ENCODE peak calls at places on chromosomes 13 and 19, in four cellular contexts. One of them, this sample, is unnamed.

GRCh38 chr13:40452741-40453665 is 213.4 kb downstream of the FOXO1 start:
- DNase-seq in suprapubic skin: no peak
- DNase-seq in ascending aorta: no peak
- DNase-seq in lower lobe of right lung: no peak
- DNase-seq in this sample: no peak

GRCh38 chr13:107450931-107451330 is 764.4 kb downstream of the LIG4 start:
- DNase-seq in suprapubic skin: no peak
- DNase-seq in ascending aorta: no peak
- DNase-seq in lower lobe of right lung: no peak
- DNase-seq in this sample: no peak

GRCh38 chr19:53868892-53869804 is 1.5 kb downstream of the MYADM start:
- DNase-seq in suprapubic skin: peak; percentile 94
- DNase-seq in ascending aorta: peak; percentile 72
- DNase-seq in lower lobe of right lung: peak; percentile 94
- DNase-seq in this sample: no peak

GRCh38 chr19:33260628-33261418 is 35.2 kb upstream of the SLC7A10 start:
- DNase-seq in suprapubic skin: no peak
- DNase-seq in ascending aorta: no peak
- DNase-seq in lower lobe of right lung: peak; percentile 76
- DNase-seq in this sample: no peak

GRCh38 chr13:97028441-97029299 is 34.4 kb upstream of the OXGR1 start:
- DNase-seq in suprapubic skin: peak; percentile 81
- DNase-seq in ascending aorta: no peak
- DNase-seq in lower lobe of right lung: no peak
- DNase-seq in this sample: no peak

GRCh38 chr13:74103196-74103595 is 31.0 kb downstream of the KLF12 start:
- DNase-seq in suprapubic skin: no peak
- DNase-seq in ascending aorta: no peak
- DNase-seq in lower lobe of right lung: no peak
- DNase-seq in this sample: no peak

GRCh38 chr13:44050450-44051063 is 170.9 kb downstream of the LACC1 start:
- DNase-seq in suprapubic skin: no peak
- DNase-seq in ascending aorta: no peak
- DNase-seq in lower lobe of right lung: no peak
- DNase-seq in this sample: no peak

GRCh38 chr19:4472174-4472974 is at the start of gene HDGFL2:
- DNase-seq in suprapubic skin: no peak
- DNase-seq in ascending aorta: no peak
- DNase-seq in lower lobe of right lung: peak; percentile 57
- DNase-seq in this sample: no peak

GRCh38 chr19:54650108-54650666 is 12.6 kb upstream of the LILRB4 start:
- DNase-seq in suprapubic skin: no peak
- DNase-seq in ascending aorta: no peak
- DNase-seq in lower lobe of right lung: no peak
- DNase-seq in this sample: no peak

GRCh38 chr19:6216236-6216995 is 63.4 kb downstream of the MLLT1 start:
- DNase-seq in suprapubic skin: no peak
- DNase-seq in ascending aorta: no peak
- DNase-seq in lower lobe of right lung: no peak
- DNase-seq in this sample: no peak

GRCh38 chr19:13526552-13526951 is 20.3 kb upstream of the CACNA1A start:
- DNase-seq in suprapubic skin: no peak
- DNase-seq in ascending aorta: no peak
- DNase-seq in lower lobe of right lung: no peak
- DNase-seq in this sample: no peak

GRCh38 chr13:50699874-50700663 is 143.4 kb downstream of the DLEU7 start:
- DNase-seq in suprapubic skin: no peak
- DNase-seq in ascending aorta: no peak
- DNase-seq in lower lobe of right lung: no peak
- DNase-seq in this sample: no peak

GRCh38 chr13:39895254-39895653 is 239.8 kb downstream of the COG6 start:
- DNase-seq in suprapubic skin: no peak
- DNase-seq in ascending aorta: no peak
- DNase-seq in lower lobe of right lung: no peak
- DNase-seq in this sample: no peak

GRCh38 chr13:107799001-107799400 is 416.3 kb downstream of the LIG4 start:
- DNase-seq in suprapubic skin: no peak
- DNase-seq in ascending aorta: no peak
- DNase-seq in lower lobe of right lung: no peak
- DNase-seq in this sample: no peak

GRCh38 chr13:113086031-113086750 is 19.4 kb upstream of the F7 start:
- DNase-seq in suprapubic skin: no peak
- DNase-seq in ascending aorta: no peak
- DNase-seq in lower lobe of right lung: peak; percentile 39
- DNase-seq in this sample: no peak

GRCh38 chr13:47036291-47037008 is 139.6 kb upstream of the HTR2A start:
- DNase-seq in suprapubic skin: no peak
- DNase-seq in ascending aorta: no peak
- DNase-seq in lower lobe of right lung: no peak
- DNase-seq in this sample: no peak

GRCh38 chr13:112907916-112908315 is 61.1 kb upstream of the MCF2L start:
- DNase-seq in suprapubic skin: peak; percentile 60
- DNase-seq in ascending aorta: no peak
- DNase-seq in lower lobe of right lung: no peak
- DNase-seq in this sample: no peak

GRCh38 chr13:44874886-44875630 is 114.2 kb downstream of the NUFIP1 start:
- DNase-seq in suprapubic skin: no peak
- DNase-seq in ascending aorta: no peak
- DNase-seq in lower lobe of right lung: no peak
- DNase-seq in this sample: no peak

GRCh38 chr13:113975416-113975815 is 1.5 kb upstream of the C13orf46 start:
- DNase-seq in suprapubic skin: no peak
- DNase-seq in ascending aorta: no peak
- DNase-seq in lower lobe of right lung: no peak
- DNase-seq in this sample: no peak

GRCh38 chr13:43663474-43664090 is 123.2 kb downstream of the ENOX1 start:
- DNase-seq in suprapubic skin: no peak
- DNase-seq in ascending aorta: no peak
- DNase-seq in lower lobe of right lung: no peak
- DNase-seq in this sample: no peak

GRCh38 chr19:50258918-50259372 is 55.5 kb downstream of the MYH14 start:
- DNase-seq in suprapubic skin: no peak
- DNase-seq in ascending aorta: no peak
- DNase-seq in lower lobe of right lung: no peak
- DNase-seq in this sample: no peak

GRCh38 chr19:49200238-49200862 is 42.8 kb downstream of the TRPM4 start:
- DNase-seq in suprapubic skin: no peak
- DNase-seq in ascending aorta: no peak
- DNase-seq in lower lobe of right lung: peak; percentile 34
- DNase-seq in this sample: no peak

GRCh38 chr13:110443633-110444225 is 117.8 kb downstream of the RAB20 start:
- DNase-seq in suprapubic skin: no peak
- DNase-seq in ascending aorta: no peak
- DNase-seq in lower lobe of right lung: no peak
- DNase-seq in this sample: no peak

GRCh38 chr19:2726904-2727639 is 5.9 kb upstream of the DIRAS1 start:
- DNase-seq in suprapubic skin: no peak
- DNase-seq in ascending aorta: no peak
- DNase-seq in lower lobe of right lung: no peak
- DNase-seq in this sample: no peak

GRCh38 chr13:25966086-25966485 is 85.7 kb downstream of the SHISA2 start:
- DNase-seq in suprapubic skin: no peak
- DNase-seq in ascending aorta: no peak
- DNase-seq in lower lobe of right lung: no peak
- DNase-seq in this sample: no peak

GRCh38 chr19:14146789-14147216 is 10.4 kb upstream of the ASF1B start:
- DNase-seq in suprapubic skin: no peak
- DNase-seq in ascending aorta: no peak
- DNase-seq in lower lobe of right lung: no peak
- DNase-seq in this sample: no peak

GRCh38 chr13:94716016-94716415 is 3.7 kb upstream of the SOX21 start:
- DNase-seq in suprapubic skin: no peak
- DNase-seq in ascending aorta: no peak
- DNase-seq in lower lobe of right lung: no peak
- DNase-seq in this sample: no peak

GRCh38 chr13:47038196-47038595 is 141.3 kb upstream of the HTR2A start:
- DNase-seq in suprapubic skin: no peak
- DNase-seq in ascending aorta: no peak
- DNase-seq in lower lobe of right lung: no peak
- DNase-seq in this sample: no peak

GRCh38 chr19:44904426-44904994 is 1.1 kb upstream of the APOE start:
- DNase-seq in suprapubic skin: no peak
- DNase-seq in ascending aorta: no peak
- DNase-seq in lower lobe of right lung: no peak
- DNase-seq in this sample: no peak

GRCh38 chr13:25501231-25501630 is 129.5 kb downstream of the ATP8A2 start:
- DNase-seq in suprapubic skin: no peak
- DNase-seq in ascending aorta: no peak
- DNase-seq in lower lobe of right lung: no peak
- DNase-seq in this sample: no peak

GRCh38 chr19:17052439-17052838 is 22.8 kb downstream of the HAUS8 start:
- DNase-seq in suprapubic skin: no peak
- DNase-seq in ascending aorta: no peak
- DNase-seq in lower lobe of right lung: no peak
- DNase-seq in this sample: no peak
- H3K36me3 ChIP-seq in suprapubic skin: peaks cover 32% of the 10 kb centered on the region
- H3K36me3 ChIP-seq in ascending aorta: peaks cover 32% of the 10 kb centered on the region
- H3K36me3 ChIP-seq in lower lobe of right lung: peaks cover 56% of the 10 kb centered on the region
- H3K36me3 ChIP-seq in this sample: peaks cover 6% of the 10 kb centered on the region

GRCh38 chr19:57477191-57478008 is at the start of gene ZNF772:
- DNase-seq in suprapubic skin: peak; percentile 90
- DNase-seq in ascending aorta: peak; percentile 65
- DNase-seq in lower lobe of right lung: peak; percentile 89
- DNase-seq in this sample: peak; percentile 31

GRCh38 chr19:57473646-57474045 is 3.7 kb downstream of the ZNF772 start:
- DNase-seq in suprapubic skin: no peak
- DNase-seq in ascending aorta: no peak
- DNase-seq in lower lobe of right lung: no peak
- DNase-seq in this sample: no peak
- H3K36me3 ChIP-seq in suprapubic skin: peaks cover 34% of the 10 kb centered on the region
- H3K36me3 ChIP-seq in ascending aorta: peaks cover 68% of the 10 kb centered on the region
- H3K36me3 ChIP-seq in lower lobe of right lung: peaks cover 16% of the 10 kb centered on the region
- H3K36me3 ChIP-seq in this sample: peaks cover 14% of the 10 kb centered on the region

DNA sequence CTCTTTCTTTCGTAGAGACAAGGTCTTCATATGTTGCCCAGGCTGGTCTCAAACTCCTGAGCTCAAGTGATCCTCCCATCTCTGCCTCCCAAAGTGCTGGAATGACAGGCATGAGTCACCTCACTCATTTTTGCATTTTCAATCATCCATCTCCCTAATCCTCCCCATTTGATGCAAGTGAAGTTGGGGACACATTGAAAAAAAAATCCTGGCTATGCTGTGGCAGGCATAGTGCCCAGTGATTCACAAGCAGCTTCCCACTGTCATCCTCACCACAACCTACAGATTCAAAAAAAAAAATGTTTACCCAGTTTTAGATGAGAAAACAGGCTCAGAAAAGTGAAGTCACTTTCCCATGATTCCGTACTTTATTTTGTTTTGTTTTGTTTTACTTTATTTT is 44.7 kb upstream of the USP29 start:
- DNase-seq in suprapubic skin: no peak
- DNase-seq in ascending aorta: no peak
- DNase-seq in lower lobe of right lung: no peak
- DNase-seq in this sample: no peak
- H3K36me3 ChIP-seq in suprapubic skin: no peaks in the 10 kb centered on the region
- H3K36me3 ChIP-seq in ascending aorta: no peaks in the 10 kb centered on the region
- H3K36me3 ChIP-seq in lower lobe of right lung: no peaks in the 10 kb centered on the region
- H3K36me3 ChIP-seq in this sample: no peaks in the 10 kb centered on the region

GRCh38 chr19:7985481-7985911 is 19.9 kb downstream of the ELAVL1 start:
- DNase-seq in suprapubic skin: no peak
- DNase-seq in ascending aorta: no peak
- DNase-seq in lower lobe of right lung: peak; percentile 13
- DNase-seq in this sample: no peak
- H3K36me3 ChIP-seq in suprapubic skin: peaks cover 49% of the 10 kb centered on the region
- H3K36me3 ChIP-seq in ascending aorta: peaks cover 90% of the 10 kb centered on the region
- H3K36me3 ChIP-seq in lower lobe of right lung: peaks cover 86% of the 10 kb centered on the region
- H3K36me3 ChIP-seq in this sample: peaks cover 35% of the 10 kb centered on the region

GRCh38 chr19:48149430-48149829 is 20.7 kb downstream of the LIG1 start:
- DNase-seq in suprapubic skin: no peak
- DNase-seq in ascending aorta: no peak
- DNase-seq in lower lobe of right lung: no peak
- DNase-seq in this sample: no peak
- H3K36me3 ChIP-seq in suprapubic skin: peaks cover 50% of the 10 kb centered on the region
- H3K36me3 ChIP-seq in ascending aorta: peaks cover 10% of the 10 kb centered on the region
- H3K36me3 ChIP-seq in lower lobe of right lung: peaks cover 43% of the 10 kb centered on the region
- H3K36me3 ChIP-seq in this sample: peaks cover 73% of the 10 kb centered on the region

DNA sequence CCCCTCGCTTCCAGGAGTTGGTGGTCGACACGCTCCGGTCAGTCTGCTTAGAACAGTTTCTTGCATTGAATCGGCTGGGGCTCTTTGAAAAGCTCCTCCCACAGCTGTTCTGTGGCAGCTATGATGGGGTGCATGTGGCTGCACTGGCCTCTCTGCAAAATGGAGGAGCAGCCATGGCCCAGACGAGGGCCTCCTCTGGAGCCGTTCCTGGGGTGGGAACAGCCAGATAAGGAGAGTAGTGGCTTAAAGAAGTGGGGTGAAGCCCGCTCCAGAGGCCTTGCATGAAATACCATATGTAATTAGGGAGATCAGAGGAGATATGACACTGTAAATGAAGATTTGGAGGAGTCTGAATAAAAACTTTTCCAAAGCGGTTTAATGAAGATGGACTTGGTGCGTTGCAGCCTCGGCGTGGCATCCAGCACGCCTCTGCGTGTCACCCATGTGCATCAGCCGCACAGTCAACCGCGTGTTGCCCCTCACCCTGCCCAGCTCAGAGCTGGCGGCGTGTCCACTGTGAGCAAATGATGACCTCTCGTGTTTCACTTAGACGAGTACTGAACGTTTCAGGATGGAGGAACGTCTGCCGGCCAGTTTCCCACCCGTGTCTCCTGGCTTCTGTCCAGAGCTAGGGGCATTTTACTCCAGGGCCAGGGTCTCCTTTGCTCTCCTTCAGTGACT is 199.2 kb downstream of the TEX29 start:
- DNase-seq in suprapubic skin: no peak
- DNase-seq in ascending aorta: no peak
- DNase-seq in lower lobe of right lung: peak; percentile 19
- DNase-seq in this sample: no peak
- H3K36me3 ChIP-seq in suprapubic skin: no peaks in the 10 kb centered on the region
- H3K36me3 ChIP-seq in ascending aorta: no peaks in the 10 kb centered on the region
- H3K36me3 ChIP-seq in lower lobe of right lung: no peaks in the 10 kb centered on the region
- H3K36me3 ChIP-seq in this sample: no peaks in the 10 kb centered on the region

DNA sequence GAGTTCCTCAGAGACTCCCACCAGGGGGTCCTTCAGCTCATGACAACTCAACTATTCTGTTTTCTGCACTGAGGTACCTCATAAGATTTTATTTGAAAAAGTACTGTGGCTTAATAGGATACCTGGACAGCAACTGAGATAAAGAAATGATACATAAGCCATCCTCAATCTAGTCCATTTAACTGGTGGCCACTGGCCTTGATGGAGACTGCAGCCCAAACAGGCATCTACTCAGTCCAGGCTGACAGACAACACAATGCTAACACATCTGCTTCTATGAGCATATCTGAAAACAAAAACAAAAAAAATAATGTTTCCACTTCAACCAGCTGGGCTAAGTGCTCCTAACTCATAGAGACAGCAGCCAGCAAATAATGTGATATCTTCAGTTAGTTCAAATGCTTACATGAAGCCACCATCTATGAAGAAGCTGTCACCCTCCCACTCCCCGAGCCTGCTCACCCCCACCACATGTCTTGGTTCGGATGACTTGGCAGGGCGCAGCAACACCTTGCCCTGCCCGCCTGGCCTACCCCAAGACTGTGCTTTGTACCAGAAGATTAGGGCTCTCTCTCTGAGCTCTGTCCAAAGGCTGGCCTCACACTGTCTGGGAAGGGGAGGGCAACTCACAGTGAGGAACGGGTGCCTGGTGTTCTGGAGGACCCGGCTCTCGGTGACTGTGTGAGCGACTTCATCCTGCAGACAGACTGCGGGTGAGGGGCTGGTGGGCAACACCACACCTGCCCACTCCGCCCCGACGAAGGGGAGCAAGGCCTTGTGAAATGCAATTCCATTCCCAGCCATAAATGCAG is 13.1 kb upstream of the CCNP start:
- DNase-seq in suprapubic skin: no peak
- DNase-seq in ascending aorta: no peak
- DNase-seq in lower lobe of right lung: peak; percentile 28
- DNase-seq in this sample: no peak
- H3K36me3 ChIP-seq in suprapubic skin: peaks cover 78% of the 10 kb centered on the region
- H3K36me3 ChIP-seq in ascending aorta: peaks cover 79% of the 10 kb centered on the region
- H3K36me3 ChIP-seq in lower lobe of right lung: peaks cover 80% of the 10 kb centered on the region
- H3K36me3 ChIP-seq in this sample: peaks cover 88% of the 10 kb centered on the region

This sample was measured in esophagus squamous epithelium.